ENCODE peak calls at places on chromosomes 7 and 10, in five cellular contexts. O is right atrium auricular region; B is A549; D is CD4-positive, alpha-beta memory T cell; Q is K562. C is an unnamed sample.

GRCh38 chr7:63042730-63043511 is 955.7 kb upstream of the ZNF722 start:
- DNase-seq in O (no peak), B (no peak), D (no peak), Q (no peak), C (no peak)

GRCh38 chr7:46391215-46391614 is 470.1 kb upstream of the IGFBP3 start:
- DNase-seq in O (no peak), B (no peak), D (no peak), Q (no peak), C (no peak)

GRCh38 chr7:84985073-84985784 is 201.6 kb downstream of the SEMA3D start:
- DNase-seq in O (no peak), B (no peak), D (no peak), Q (no peak), C (no peak)

GRCh38 chr10:90197766-90198165 is 496.4 kb downstream of the KIF20B start:
- DNase-seq in O (no peak), B (no peak), D (no peak), Q (no peak), C (no peak)

GRCh38 chr10:19749185-19749729 is 67.0 kb upstream of the PLXDC2 start:
- DNase-seq in O (no peak), B (no peak), D (no peak), Q (no peak), C (no peak)

GRCh38 chr10:97127960-97128850 is 57.6 kb downstream of the SLIT1 start:
- DNase-seq in O (no peak), B (no peak), D (no peak), Q (no peak), C (no peak)

GRCh38 chr10:72162978-72163377 is 52.8 kb upstream of the ANAPC16 start:
- DNase-seq in O (no peak), B (no peak), D (no peak), Q (no peak), C (no peak)

GRCh38 chr7:151736403-151736909 is 140.5 kb downstream of the PRKAG2 start:
- DNase-seq in O (peak; percentile 91), B (peak; percentile 84), D (no peak), Q (peak; percentile 23), C (no peak)

GRCh38 chr10:69088801-69089501 is 1.0 kb downstream of the SRGN start:
- DNase-seq in O (no peak), B (peak; percentile 80), D (peak; percentile 83), Q (peak; percentile 92), C (peak; percentile 84)

GRCh38 chr7:138089080-138089901 is 13.0 kb downstream of the AKR1D1 start:
- DNase-seq in O (no peak), B (peak; percentile 30), D (no peak), Q (no peak), C (no peak)

GRCh38 chr10:95133016-95133752 is 60.9 kb upstream of the ACSM6 start:
- DNase-seq in O (peak; percentile 68), B (peak; percentile 81), D (peak; percentile 31), Q (peak; percentile 86), C (peak; percentile 57)

GRCh38 chr10:29714096-29714874 is 79.5 kb upstream of the SVIL start:
- DNase-seq in O (no peak), B (peak; percentile 79), D (no peak), Q (no peak), C (no peak)

GRCh38 chr10:132364594-132364970 is 32.4 kb upstream of the PWWP2B start:
- DNase-seq in O (no peak), B (no peak), D (no peak), Q (no peak), C (no peak)

GRCh38 chr7:25430200-25430953 is 202.1 kb upstream of the NPVF start:
- DNase-seq in O (no peak), B (no peak), D (no peak), Q (no peak), C (no peak)

GRCh38 chr7:107777702-107778101 is 25.3 kb downstream of the SLC26A3 start:
- DNase-seq in O (no peak), B (no peak), D (no peak), Q (no peak), C (no peak)
- H3K4me1 ChIP-seq in O (no peaks in the 10 kb centered on the region), B (no peaks in the 10 kb centered on the region), D (no peaks in the 10 kb centered on the region), Q (no peaks in the 10 kb centered on the region), C (no peaks in the 10 kb centered on the region)

GRCh38 chr7:4707980-4708411 is 25.9 kb downstream of the FOXK1 start:
- DNase-seq in O (no peak), B (no peak), D (no peak), Q (no peak), C (no peak)
- H3K4me1 ChIP-seq in O (peaks cover 61% of the 10 kb centered on the region), B (peaks cover 37% of the 10 kb centered on the region), D (peaks cover 27% of the 10 kb centered on the region), Q (peaks cover 11% of the 10 kb centered on the region), C (no peaks in the 10 kb centered on the region)

GRCh38 chr7:33040803-33041516 is 21.6 kb downstream of the NT5C3A start:
- DNase-seq in O (no peak), B (peak; percentile 68), D (peak; percentile 76), Q (peak; percentile 68), C (no peak)
- H3K4me1 ChIP-seq in O (peaks cover 51% of the 10 kb centered on the region), B (peaks cover 70% of the 10 kb centered on the region), D (peaks cover 72% of the 10 kb centered on the region), Q (peaks cover 20% of the 10 kb centered on the region), C (peaks cover 22% of the 10 kb centered on the region)

GRCh38 chr7:29453022-29453421 is 110.6 kb upstream of the PRR15 start:
- DNase-seq in O (no peak), B (no peak), D (no peak), Q (no peak), C (no peak)
- H3K4me1 ChIP-seq in O (no peaks in the 10 kb centered on the region), B (peaks cover 31% of the 10 kb centered on the region), D (no peaks in the 10 kb centered on the region), Q (no peaks in the 10 kb centered on the region), C (no peaks in the 10 kb centered on the region)

DNA sequence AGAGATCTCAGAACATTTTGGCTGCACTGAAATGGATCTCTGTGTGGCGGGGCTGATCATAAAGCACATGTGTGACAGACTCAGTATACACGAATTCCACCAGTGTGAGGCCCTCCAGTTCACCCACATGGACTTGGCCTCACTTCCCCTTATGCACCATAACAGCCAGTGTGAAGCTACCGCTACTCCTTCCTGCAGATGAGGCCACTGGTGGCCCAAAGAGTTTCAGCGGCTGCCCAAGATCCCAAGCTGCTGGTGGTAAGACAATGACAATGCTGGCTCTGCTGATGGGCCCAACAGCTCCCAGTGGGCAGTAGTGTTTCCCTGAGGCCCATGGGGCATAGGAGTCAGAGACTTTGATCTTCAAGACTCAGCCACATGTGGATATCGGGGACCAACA is 21.0 kb upstream of the C10orf71 start:
- DNase-seq in O (no peak), B (no peak), D (no peak), Q (no peak), C (no peak)
- H3K4me1 ChIP-seq in O (peaks cover 35% of the 10 kb centered on the region), B (no peaks in the 10 kb centered on the region), D (no peaks in the 10 kb centered on the region), Q (peaks cover 19% of the 10 kb centered on the region), C (no peaks in the 10 kb centered on the region)

GRCh38 chr10:77862595-77862994 is 64.0 kb downstream of the DLG5 start:
- DNase-seq in O (no peak), B (no peak), D (no peak), Q (no peak), C (no peak)

GRCh38 chr10:77863446-77863845 is 63.1 kb downstream of the DLG5 start:
- DNase-seq in O (no peak), B (no peak), D (no peak), Q (no peak), C (no peak)

GRCh38 chr10:77866598-77866997 is 60.0 kb downstream of the DLG5 start:
- DNase-seq in O (no peak), B (no peak), D (no peak), Q (no peak), C (no peak)

GRCh38 chr10:77865585-77866324 is 60.8 kb downstream of the DLG5 start:
- DNase-seq in O (no peak), B (no peak), D (no peak), Q (no peak), C (no peak)

DNA sequence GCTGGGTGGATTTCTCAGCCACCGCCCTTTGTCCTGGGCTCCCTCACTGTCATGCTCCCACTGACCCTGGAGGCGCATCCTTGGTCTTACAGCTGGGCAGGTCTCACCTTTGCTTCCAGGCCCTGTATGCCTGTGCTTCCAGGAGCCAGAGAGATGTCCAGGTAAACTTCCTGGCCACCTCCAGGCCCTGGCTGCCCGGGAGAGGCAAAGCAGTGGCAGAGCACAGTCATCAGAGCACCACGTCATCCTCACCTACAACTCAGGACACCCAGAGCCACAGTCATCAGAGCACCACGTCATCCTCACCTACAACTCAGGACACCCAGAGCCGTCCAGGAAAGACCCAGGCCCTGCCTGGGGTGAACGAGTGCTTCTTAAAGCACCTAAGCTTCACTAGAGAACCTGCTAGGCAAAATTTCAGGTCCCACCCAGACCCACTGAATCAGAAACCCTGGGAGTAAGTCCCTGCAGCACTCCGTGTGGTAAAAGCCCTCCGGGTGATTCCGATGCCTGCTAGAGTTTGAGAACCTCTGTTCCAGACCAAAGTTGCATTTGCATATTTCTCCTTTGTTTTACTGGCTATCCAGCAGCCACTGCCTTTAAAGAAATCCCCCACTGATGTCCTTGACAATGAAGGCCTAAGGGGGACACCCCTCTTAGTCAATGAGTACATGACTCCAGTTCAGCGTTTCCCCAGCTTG is 62.3 kb downstream of the DLG5 start:
- DNase-seq in O (no peak), B (no peak), D (no peak), Q (no peak), C (no peak)
- H3K4me1 ChIP-seq in O (no peaks in the 10 kb centered on the region), B (peaks cover 5% of the 10 kb centered on the region), D (no peaks in the 10 kb centered on the region), Q (no peaks in the 10 kb centered on the region), C (no peaks in the 10 kb centered on the region)

DNA sequence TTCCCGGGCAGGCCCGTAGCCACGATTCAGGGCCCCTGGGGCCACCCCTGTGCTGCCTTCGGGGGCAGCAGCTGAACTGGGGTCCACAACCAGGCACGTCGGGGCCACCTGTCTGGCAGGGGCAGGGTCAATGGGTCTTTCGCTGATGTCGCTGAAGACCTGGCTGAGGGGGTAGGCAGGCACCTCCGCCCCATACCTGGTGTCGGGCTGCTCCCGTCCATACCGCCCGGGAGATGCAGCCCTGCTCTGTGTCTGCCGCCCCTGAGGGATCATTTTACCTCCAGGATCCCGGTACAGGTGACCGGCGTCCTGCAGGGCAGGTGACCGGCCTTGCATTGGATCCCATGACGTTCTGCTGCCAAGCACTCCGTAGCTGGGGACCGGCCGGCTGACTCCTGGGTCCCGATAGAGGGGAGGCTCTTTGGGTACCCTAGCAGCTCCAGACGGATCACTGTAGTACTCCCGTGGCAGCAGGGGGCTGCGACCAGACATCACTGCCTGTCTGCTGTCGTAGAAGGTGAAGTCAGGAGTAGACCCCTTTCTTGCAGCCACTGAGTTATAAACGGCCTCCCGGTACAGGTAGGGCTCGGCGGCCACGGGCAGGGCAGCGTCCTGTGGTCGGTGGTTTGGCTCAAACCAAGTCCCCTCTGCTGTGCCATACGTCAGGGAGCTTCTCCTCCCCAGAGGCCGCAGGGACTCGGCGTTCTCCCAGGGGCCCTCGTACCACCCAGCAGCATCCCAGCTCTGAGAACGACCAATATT is 85.2 kb downstream of the ZRANB1 start:
- DNase-seq in O (no peak), B (no peak), D (no peak), Q (no peak), C (no peak)
- H3K4me1 ChIP-seq in O (peaks cover 54% of the 10 kb centered on the region), B (peaks cover 13% of the 10 kb centered on the region), D (no peaks in the 10 kb centered on the region), Q (no peaks in the 10 kb centered on the region), C (no peaks in the 10 kb centered on the region)

GRCh38 chr10:523925-524324 is 165.5 kb downstream of the DIP2C start:
- DNase-seq in O (no peak), B (no peak), D (no peak), Q (no peak), C (no peak)

GRCh38 chr10:527416-527815 is 162.1 kb downstream of the DIP2C start:
- DNase-seq in O (no peak), B (no peak), D (no peak), Q (no peak), C (no peak)

GRCh38 chr10:526651-527312 is 162.7 kb downstream of the DIP2C start:
- DNase-seq in O (no peak), B (no peak), D (no peak), Q (peak; percentile 34), C (no peak)

GRCh38 chr10:528173-529165 is 161.0 kb downstream of the DIP2C start:
- DNase-seq in O (no peak), B (no peak), D (no peak), Q (no peak), C (no peak)

GRCh38 chr10:525565-526315 is 163.7 kb downstream of the DIP2C start:
- DNase-seq in O (no peak), B (no peak), D (no peak), Q (no peak), C (no peak)
- H3K4me1 ChIP-seq in O (peaks cover 9% of the 10 kb centered on the region), B (no peaks in the 10 kb centered on the region), D (no peaks in the 10 kb centered on the region), Q (no peaks in the 10 kb centered on the region), C (no peaks in the 10 kb centered on the region)

GRCh38 chr10:73771722-73772279 is 10.0 kb upstream of the CHCHD1 start:
- DNase-seq in O (peak; percentile 91), B (peak; percentile 82), D (peak; percentile 78), Q (peak; percentile 93), C (peak; percentile 65)
- H3K4me1 ChIP-seq in O (peaks cover 39% of the 10 kb centered on the region), B (peaks cover 27% of the 10 kb centered on the region), D (peaks cover 58% of the 10 kb centered on the region), Q (peaks cover 21% of the 10 kb centered on the region), C (peaks cover 30% of the 10 kb centered on the region)

C was measured in naive thymus-derived CD4-positive, alpha-beta T cell.